ENCODE peak calls at places on chromosome 4, in six cellular contexts. One of them, this sample, is unnamed.

GRCh38 chr4:22897520-22898108 is 204.9 kb downstream of the GBA3 start:
- DNase-seq in tibial artery: no peak
- DNase-seq in AG10803: peak; percentile 23
- DNase-seq in A549: peak; percentile 19
- DNase-seq in epithelial cell of esophagus: peak; percentile 42
- DNase-seq in astrocyte: peak; percentile 9
- DNase-seq in this sample: peak; percentile 18

GRCh38 chr4:93184093-93184492 is 644.5 kb upstream of the ATOH1 start:
- DNase-seq in AG10803: no peak
- DNase-seq in A549: no peak
- DNase-seq in tibial artery: no peak
- DNase-seq in epithelial cell of esophagus: peak; percentile 33
- DNase-seq in astrocyte: no peak
- DNase-seq in this sample: peak; percentile 27

GRCh38 chr4:3255611-3256186 is 6.7 kb downstream of the MSANTD1 start:
- DNase-seq in AG10803: no peak
- DNase-seq in epithelial cell of esophagus: no peak
- DNase-seq in tibial artery: peak; percentile 61
- DNase-seq in astrocyte: no peak
- DNase-seq in A549: no peak
- DNase-seq in this sample: no peak

GRCh38 chr4:970046-970745 is 3.2 kb downstream of the DGKQ start:
- DNase-seq in astrocyte: no peak
- DNase-seq in epithelial cell of esophagus: no peak
- DNase-seq in tibial artery: no peak
- DNase-seq in AG10803: no peak
- DNase-seq in A549: no peak
- DNase-seq in this sample: no peak

GRCh38 chr4:165668694-165669093 is 204.3 kb upstream of the TLL1 start:
- DNase-seq in A549: no peak
- DNase-seq in epithelial cell of esophagus: peak; percentile 35
- DNase-seq in AG10803: peak; percentile 1
- DNase-seq in tibial artery: no peak
- DNase-seq in astrocyte: peak; percentile 35
- DNase-seq in this sample: peak; percentile 48

GRCh38 chr4:52873861-52874343 is 11.8 kb downstream of the RASL11B start:
- DNase-seq in AG10803: no peak
- DNase-seq in astrocyte: peak; percentile 55
- DNase-seq in A549: no peak
- DNase-seq in epithelial cell of esophagus: no peak
- DNase-seq in tibial artery: no peak
- DNase-seq in this sample: no peak

GRCh38 chr4:31411606-31412005 is 691.4 kb downstream of the PCDH7 start:
- DNase-seq in epithelial cell of esophagus: no peak
- DNase-seq in astrocyte: peak; percentile 2
- DNase-seq in AG10803: no peak
- DNase-seq in A549: peak; percentile 10
- DNase-seq in tibial artery: no peak
- DNase-seq in this sample: no peak

GRCh38 chr4:134691915-134692314 is 490.3 kb upstream of the PABPC4L start:
- DNase-seq in epithelial cell of esophagus: peak; percentile 32
- DNase-seq in astrocyte: peak; percentile 41
- DNase-seq in A549: no peak
- DNase-seq in AG10803: no peak
- DNase-seq in tibial artery: no peak
- DNase-seq in this sample: no peak

GRCh38 chr4:38162240-38162784 is 202.1 kb downstream of the PTTG2 start:
- DNase-seq in astrocyte: peak; percentile 87
- DNase-seq in A549: peak; percentile 76
- DNase-seq in AG10803: peak; percentile 70
- DNase-seq in epithelial cell of esophagus: peak; percentile 61
- DNase-seq in tibial artery: no peak
- DNase-seq in this sample: peak; percentile 59

GRCh38 chr4:2663275-2663674 is 92.9 kb downstream of the TNIP2 start:
- DNase-seq in AG10803: no peak
- DNase-seq in epithelial cell of esophagus: no peak
- DNase-seq in tibial artery: no peak
- DNase-seq in A549: no peak
- DNase-seq in astrocyte: no peak
- DNase-seq in this sample: no peak

GRCh38 chr4:74335341-74336019 is 27.2 kb downstream of the EPGN start:
- DNase-seq in A549: no peak
- DNase-seq in tibial artery: no peak
- DNase-seq in epithelial cell of esophagus: no peak
- DNase-seq in astrocyte: no peak
- DNase-seq in AG10803: no peak
- DNase-seq in this sample: no peak

GRCh38 chr4:16862688-16863087 is 35.8 kb downstream of the LDB2 start:
- DNase-seq in AG10803: no peak
- DNase-seq in A549: no peak
- DNase-seq in tibial artery: no peak
- DNase-seq in epithelial cell of esophagus: no peak
- DNase-seq in astrocyte: peak; percentile 65
- DNase-seq in this sample: no peak

GRCh38 chr4:168707205-168707604 is 210.4 kb downstream of the PALLD start:
- DNase-seq in AG10803: no peak
- DNase-seq in A549: no peak
- DNase-seq in epithelial cell of esophagus: no peak
- DNase-seq in astrocyte: no peak
- DNase-seq in tibial artery: no peak
- DNase-seq in this sample: no peak

GRCh38 chr4:10584042-10584441 is 100.5 kb downstream of the CLNK start:
- DNase-seq in tibial artery: no peak
- DNase-seq in astrocyte: peak; percentile 93
- DNase-seq in AG10803: peak; percentile 75
- DNase-seq in A549: no peak
- DNase-seq in epithelial cell of esophagus: peak; percentile 68
- DNase-seq in this sample: peak; percentile 70

GRCh38 chr4:55410431-55410830 is 14.7 kb downstream of the TMEM165 start:
- DNase-seq in astrocyte: no peak
- DNase-seq in epithelial cell of esophagus: no peak
- DNase-seq in AG10803: no peak
- DNase-seq in tibial artery: no peak
- DNase-seq in A549: no peak
- DNase-seq in this sample: no peak

GRCh38 chr4:55407764-55408163 is 12.0 kb downstream of the TMEM165 start:
- DNase-seq in astrocyte: no peak
- DNase-seq in tibial artery: no peak
- DNase-seq in AG10803: no peak
- DNase-seq in A549: no peak
- DNase-seq in epithelial cell of esophagus: no peak
- DNase-seq in this sample: no peak

GRCh38 chr4:55407119-55407518 is 11.4 kb downstream of the TMEM165 start:
- DNase-seq in epithelial cell of esophagus: no peak
- DNase-seq in A549: no peak
- DNase-seq in tibial artery: no peak
- DNase-seq in astrocyte: peak; percentile 34
- DNase-seq in AG10803: no peak
- DNase-seq in this sample: no peak

GRCh38 chr4:55411621-55412020 is 15.9 kb downstream of the TMEM165 start:
- DNase-seq in AG10803: no peak
- DNase-seq in A549: no peak
- DNase-seq in tibial artery: no peak
- DNase-seq in astrocyte: peak; percentile 44
- DNase-seq in epithelial cell of esophagus: peak; percentile 45
- DNase-seq in this sample: no peak

DNA sequence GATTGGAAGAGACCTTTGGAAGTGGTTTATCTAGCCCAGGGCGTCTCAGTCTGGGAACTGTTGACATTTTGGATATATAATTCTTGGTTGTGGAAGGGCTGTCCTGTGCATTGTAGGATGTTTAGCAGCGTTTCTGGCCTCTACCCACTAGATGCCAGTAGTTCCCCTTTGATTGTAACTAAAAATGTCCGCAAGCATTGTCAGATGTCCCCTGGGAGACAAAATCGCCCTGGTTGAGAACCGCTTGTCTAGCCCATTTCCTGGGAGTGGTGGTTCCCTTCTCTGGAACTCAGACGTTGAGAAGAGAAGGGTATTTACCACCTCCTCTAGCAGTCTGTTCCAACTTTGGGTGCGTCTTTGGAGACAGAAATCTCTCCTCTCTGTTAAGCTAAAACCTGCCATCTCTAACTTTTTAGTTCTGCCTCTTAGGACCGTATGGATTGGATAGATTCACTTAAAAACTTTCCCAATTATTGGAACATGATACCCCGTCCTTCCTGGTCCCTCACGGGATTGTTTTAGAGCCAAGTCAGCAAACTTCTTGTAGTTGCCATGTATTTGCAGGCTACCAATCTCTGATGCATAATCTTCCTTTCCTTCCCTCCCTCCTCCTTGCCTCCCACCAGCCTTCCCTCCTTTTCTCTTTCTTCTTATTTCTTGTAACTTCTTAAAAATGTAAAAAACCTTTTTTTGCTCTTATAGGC is 13.9 kb downstream of the TMEM165 start:
- DNase-seq in epithelial cell of esophagus: no peak
- DNase-seq in AG10803: peak; percentile 51
- DNase-seq in A549: no peak
- DNase-seq in astrocyte: no peak
- DNase-seq in tibial artery: no peak
- DNase-seq in this sample: no peak
- TF ChIP-seq CTCF in epithelial cell of esophagus: no peak
- TF ChIP-seq CTCF in AG10803: peak; percentile 52
- TF ChIP-seq CTCF in A549: peak; percentile 10
- TF ChIP-seq CTCF in astrocyte: peak; percentile 32
- TF ChIP-seq CTCF in tibial artery: peak; percentile 32
- TF ChIP-seq CTCF in this sample: no peak

GRCh38 chr4:87045659-87046058 is 110.8 kb downstream of the AFF1 start:
- DNase-seq in tibial artery: no peak
- DNase-seq in A549: no peak
- DNase-seq in epithelial cell of esophagus: no peak
- DNase-seq in AG10803: no peak
- DNase-seq in astrocyte: no peak
- DNase-seq in this sample: no peak
- H3K4me3 ChIP-seq in tibial artery: peak overlapping the region; percentile 20
- H3K4me3 ChIP-seq in A549: no peak overlapping the region
- H3K4me3 ChIP-seq in epithelial cell of esophagus: no peak overlapping the region
- H3K4me3 ChIP-seq in AG10803: no peak overlapping the region
- H3K4me3 ChIP-seq in astrocyte: no peak overlapping the region
- H3K4me3 ChIP-seq in this sample: no peak overlapping the region

GRCh38 chr4:79044260-79044659 is 105.0 kb upstream of the PAQR3 start:
- DNase-seq in astrocyte: no peak
- DNase-seq in tibial artery: no peak
- DNase-seq in A549: no peak
- DNase-seq in AG10803: no peak
- DNase-seq in epithelial cell of esophagus: no peak
- DNase-seq in this sample: no peak

GRCh38 chr4:79046191-79046590 is 107.0 kb upstream of the PAQR3 start:
- DNase-seq in epithelial cell of esophagus: no peak
- DNase-seq in A549: no peak
- DNase-seq in astrocyte: peak; percentile 0
- DNase-seq in tibial artery: no peak
- DNase-seq in AG10803: no peak
- DNase-seq in this sample: no peak

GRCh38 chr4:79042079-79042674 is 102.9 kb upstream of the PAQR3 start:
- DNase-seq in AG10803: peak; percentile 11
- DNase-seq in A549: peak; percentile 12
- DNase-seq in epithelial cell of esophagus: peak; percentile 46
- DNase-seq in astrocyte: peak; percentile 16
- DNase-seq in tibial artery: no peak
- DNase-seq in this sample: peak; percentile 41
- TF ChIP-seq CTCF in AG10803: peak; percentile 62
- TF ChIP-seq CTCF in A549: peak; percentile 33
- TF ChIP-seq CTCF in epithelial cell of esophagus: peak; percentile 65
- TF ChIP-seq CTCF in astrocyte: peak; percentile 50
- TF ChIP-seq CTCF in tibial artery: peak; percentile 45
- TF ChIP-seq CTCF in this sample: peak; percentile 43

DNA sequence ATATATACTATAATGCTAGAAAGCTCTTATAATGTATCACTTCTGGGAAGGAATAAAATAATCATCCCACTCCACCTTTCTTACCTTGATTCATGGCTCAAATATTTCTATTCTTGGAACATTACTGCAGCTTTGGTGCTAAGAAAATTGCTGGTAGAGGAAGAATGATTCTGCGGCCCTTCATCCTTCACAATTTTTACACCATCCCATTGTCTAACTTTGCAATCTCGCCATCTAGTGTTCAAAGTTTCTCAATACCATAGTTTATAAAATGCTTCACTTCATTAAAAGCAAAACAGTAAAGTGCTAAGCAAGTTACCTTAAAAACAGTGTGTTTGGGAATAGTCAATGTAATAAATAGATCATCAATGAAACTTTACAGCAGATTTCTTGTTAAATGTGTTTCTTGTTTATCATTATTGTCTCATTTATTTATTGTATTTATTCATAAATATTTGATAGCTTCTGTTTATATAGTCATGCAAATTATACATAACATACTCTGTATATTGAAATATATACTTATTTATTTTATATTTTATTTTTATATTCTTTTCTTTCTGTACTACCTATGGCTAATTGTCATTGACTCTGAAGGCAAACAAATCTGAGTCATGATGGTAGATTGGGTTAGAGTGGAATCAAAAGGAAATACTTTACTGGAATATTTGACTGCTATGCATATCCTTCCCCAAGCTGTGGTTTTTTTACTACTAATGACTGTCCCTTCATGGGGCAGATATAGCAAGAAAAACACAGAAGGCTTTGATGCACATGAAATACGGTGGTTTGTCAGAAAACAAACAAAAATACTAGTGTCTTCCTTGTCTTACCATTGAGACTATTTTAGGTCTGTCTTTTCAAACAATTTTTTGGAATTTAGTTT is 390.7 kb downstream of the MAPK10 start:
- DNase-seq in astrocyte: peak; percentile 67
- DNase-seq in A549: peak; percentile 35
- DNase-seq in epithelial cell of esophagus: peak; percentile 54
- DNase-seq in AG10803: peak; percentile 67
- DNase-seq in tibial artery: no peak
- DNase-seq in this sample: peak; percentile 57
- H3K4me3 ChIP-seq in astrocyte: no peak overlapping the region
- H3K4me3 ChIP-seq in A549: no peak overlapping the region
- H3K4me3 ChIP-seq in epithelial cell of esophagus: no peak overlapping the region
- H3K4me3 ChIP-seq in AG10803: no peak overlapping the region
- H3K4me3 ChIP-seq in tibial artery: no peak overlapping the region
- H3K4me3 ChIP-seq in this sample: no peak overlapping the region

This sample was measured in bronchial epithelial cell.